ENCODE peak calls at places on chromosomes 5 and 9, in six cellular contexts. Z is nephron progenitor cell, T is neural crest cell, J is RWPE2, U is iris pigment epithelial cell, A is OCI-M1. C is an unnamed sample.

GRCh38 chr5:171492781-171493180 is 73.3 kb downstream of the FGF18 start:
- DNase-seq in Z (no peak), T (no peak), J (no peak), U (no peak), A (no peak), C (no peak)

GRCh38 chr9:120921751-120922181 is 4.8 kb downstream of the TRAF1 start:
- DNase-seq in Z (no peak), T (no peak), J (no peak), U (no peak), A (no peak), C (no peak)

GRCh38 chr9:36222449-36222848 is 31.7 kb downstream of the CLTA start:
- DNase-seq in Z (no peak), T (no peak), J (no peak), U (peak), A (no peak), C (no peak)

GRCh38 chr9:94101169-94101853 is 17.0 kb downstream of the PTPDC1 start:
- DNase-seq in Z (no peak), T (no peak), J (no peak), U (no peak), A (peak), C (no peak)

GRCh38 chr9:97315550-97315949 is 8.1 kb downstream of the CCDC180 start:
- DNase-seq in Z (no peak), T (no peak), J (no peak), U (peak), A (no peak), C (no peak)

GRCh38 chr5:27093296-27093695 is 54.9 kb upstream of the CDH9 start:
- DNase-seq in Z (no peak), T (no peak), J (no peak), U (no peak), A (no peak), C (no peak)

GRCh38 chr5:137152616-137153015 is 346.5 kb downstream of the SPOCK1 start:
- DNase-seq in Z (no peak), T (no peak), J (no peak), U (no peak), A (no peak), C (no peak)

GRCh38 chr9:115808108-115808507 is 345.5 kb upstream of the PAPPA start:
- DNase-seq in Z (no peak), T (no peak), J (no peak), U (peak), A (no peak), C (no peak)

GRCh38 chr9:134189167-134189474 is 24.8 kb upstream of the RNU6ATAC start:
- DNase-seq in Z (no peak), T (no peak), J (no peak), U (no peak), A (no peak), C (no peak)

GRCh38 chr9:133842174-133842573 is 104.0 kb upstream of the SARDH start:
- DNase-seq in Z (peak), T (no peak), J (no peak), U (no peak), A (no peak), C (no peak)

GRCh38 chr5:56011835-56012234 is 17.1 kb upstream of the IL6ST start:
- DNase-seq in Z (no peak), T (no peak), J (no peak), U (peak), A (no peak), C (no peak)

GRCh38 chr5:95664204-95664786 is 17.7 kb downstream of the RFESD start:
- DNase-seq in Z (peak), T (peak), J (no peak), U (peak), A (peak), C (no peak)

GRCh38 chr5:103014983-103015382 is 105.0 kb downstream of the GIN1 start:
- DNase-seq in Z (no peak), T (no peak), J (no peak), U (peak), A (no peak), C (no peak)

GRCh38 chr9:121568541-121569265 is 69.1 kb upstream of the GGTA1 start:
- DNase-seq in Z (no peak), T (no peak), J (no peak), U (no peak), A (no peak), C (no peak)

GRCh38 chr9:73023025-73023541 is 70.2 kb upstream of the ALDH1A1 start:
- DNase-seq in Z (peak), T (peak), J (no peak), U (peak), A (peak), C (peak)

GRCh38 chr5:52069997-52070396 is 686.7 kb downstream of the ISL1 start:
- DNase-seq in Z (no peak), T (no peak), J (no peak), U (no peak), A (no peak), C (no peak)

GRCh38 chr5:2747372-2748179 is 3.9 kb downstream of the IRX2 start:
- DNase-seq in Z (no peak), T (no peak), J (no peak), U (no peak), A (no peak), C (no peak)

GRCh38 chr9:9893837-9894236 is 719.0 kb downstream of the PTPRD start:
- DNase-seq in Z (no peak), T (no peak), J (no peak), U (peak), A (peak), C (no peak)

GRCh38 chr5:126695081-126695480 is 81.9 kb upstream of the LMNB1 start:
- DNase-seq in Z (no peak), T (no peak), J (no peak), U (no peak), A (no peak), C (no peak)

GRCh38 chr9:122788831-122789230 is at the start of gene OR5C1:
- DNase-seq in Z (no peak), T (no peak), J (no peak), U (no peak), A (no peak), C (no peak)

GRCh38 chr5:151082976-151083651 is 2.3 kb upstream of the TNIP1 start:
- DNase-seq in Z (no peak), T (no peak), J (peak), U (peak), A (no peak), C (peak)

GRCh38 chr5:132907161-132907560 is 33.7 kb downstream of the LEAP2 start:
- DNase-seq in Z (no peak), T (no peak), J (no peak), U (no peak), A (no peak), C (no peak)

GRCh38 chr9:113626735-113627495 is 163.4 kb downstream of the RGS3 start:
- DNase-seq in Z (no peak), T (no peak), J (no peak), U (no peak), A (no peak), C (no peak)

GRCh38 chr9:112719292-112719691 is 1.4 kb upstream of the INIP start:
- DNase-seq in Z (no peak), T (no peak), J (no peak), U (no peak), A (peak), C (no peak)

GRCh38 chr5:96663608-96664007 is 1.4 kb downstream of the CAST start:
- DNase-seq in Z (no peak), T (no peak), J (no peak), U (no peak), A (no peak), C (no peak)

GRCh38 chr9:90340421-90340820 is 302.2 kb downstream of the DIRAS2 start:
- DNase-seq in Z (no peak), T (no peak), J (peak), U (peak), A (no peak), C (no peak)

GRCh38 chr9:36189978-36190377 is 743 bp upstream of the CLTA start:
- DNase-seq in Z (no peak), T (no peak), J (no peak), U (no peak), A (peak), C (no peak)

GRCh38 chr9:92875373-92875772 is 2.5 kb downstream of the ZNF484 start:
- DNase-seq in Z (no peak), T (no peak), J (no peak), U (no peak), A (no peak), C (no peak)

GRCh38 chr5:23631283-23632045 is 124.1 kb downstream of the PRDM9 start:
- DNase-seq in Z (no peak), T (no peak), J (peak), U (peak), A (peak), C (no peak)

GRCh38 chr9:94875300-94876063 is 149.0 kb downstream of the AOPEP start:
- DNase-seq in Z (no peak), T (no peak), J (no peak), U (no peak), A (peak), C (no peak)

GRCh38 chr9:88443480-88444113 is 55.4 kb downstream of the SPIN1 start:
- DNase-seq in Z (no peak), T (no peak), J (no peak), U (no peak), A (no peak), C (no peak)

GRCh38 chr9:77648458-77649108 is 461 bp upstream of the GNA14 start:
- DNase-seq in Z (no peak), T (no peak), J (no peak), U (peak), A (no peak), C (no peak)